ENCODE peak calls at places on chromosomes 4 and X, in seven cellular contexts. S is tibial nerve; V is activated B cell treated with CpG ODN at 0.5 μM for 24 hours; P is CD8-positive, alpha-beta T cell; T is GM10248; H is endothelial cell; L is right atrium auricular region. U is an unnamed sample.

GRCh38 chrX:108584617-108585211 is 145.1 kb downstream of the COL4A5 start:
- DNase-seq in S (no peak), V (no peak), P (no peak), T (peak), H (peak), L (no peak), U (peak)

GRCh38 chr4:6525474-6525873 is 49.5 kb upstream of the MAN2B2 start:
- DNase-seq in S (no peak), V (no peak), P (no peak), T (no peak), H (no peak), L (no peak), U (no peak)

GRCh38 chrX:2967998-2968909 is 38.1 kb upstream of the ARSH start:
- DNase-seq in S (peak), V (no peak), P (no peak), T (no peak), H (no peak), L (no peak), U (no peak)

GRCh38 chr4:137961051-137961438 is 281.1 kb downstream of the SLC7A11 start:
- DNase-seq in S (no peak), V (no peak), P (no peak), T (no peak), H (no peak), L (no peak), U (no peak)

GRCh38 chrX:10137516-10137915 is 19.3 kb upstream of the CLCN4 start:
- DNase-seq in S (no peak), V (no peak), P (no peak), T (no peak), H (no peak), L (no peak), U (no peak)

GRCh38 chr4:144650311-144650820 is 4.4 kb downstream of the HHIP start:
- DNase-seq in S (no peak), V (no peak), P (no peak), T (no peak), H (no peak), L (no peak), U (no peak)

GRCh38 chrX:129606918-129607317 is 47.8 kb downstream of the APLN start:
- DNase-seq in S (peak), V (no peak), P (peak), T (peak), H (peak), L (peak), U (peak)

GRCh38 chrX:13659057-13659456 is 6.1 kb downstream of the TCEANC start:
- DNase-seq in S (no peak), V (no peak), P (no peak), T (no peak), H (no peak), L (no peak), U (no peak)

GRCh38 chrX:97628807-97629596 is 745.3 kb downstream of the RPA4 start:
- DNase-seq in S (no peak), V (no peak), P (no peak), T (no peak), H (no peak), L (no peak), U (no peak)

GRCh38 chrX:1144293-1144692 is 68.2 kb downstream of the CRLF2 start:
- DNase-seq in S (no peak), V (no peak), P (no peak), T (no peak), H (no peak), L (no peak), U (no peak)

GRCh38 chr4:3746701-3747581 is 19.2 kb upstream of the ADRA2C start:
- DNase-seq in S (no peak), V (no peak), P (no peak), T (no peak), H (no peak), L (no peak), U (no peak)

GRCh38 chr4:101843054-101843453 is 52.5 kb downstream of the BANK1 start:
- DNase-seq in S (no peak), V (no peak), P (no peak), T (no peak), H (no peak), L (no peak), U (no peak)

GRCh38 chr4:168335621-168336020 is 17.1 kb upstream of the DDX60 start:
- DNase-seq in S (no peak), V (no peak), P (no peak), T (no peak), H (no peak), L (no peak), U (no peak)

GRCh38 chr4:1987296-1987695 is 21.5 kb downstream of the NELFA start:
- DNase-seq in S (no peak), V (no peak), P (no peak), T (no peak), H (no peak), L (no peak), U (no peak)

GRCh38 chr4:141721174-141721573 is 84.8 kb downstream of the IL15 start:
- DNase-seq in S (no peak), V (no peak), P (no peak), T (no peak), H (no peak), L (no peak), U (no peak)

GRCh38 chr4:57605374-57605773 is 495.2 kb upstream of the IGFBP7 start:
- DNase-seq in S (no peak), V (no peak), P (no peak), T (no peak), H (no peak), L (no peak), U (no peak)

GRCh38 chr4:40842725-40843401 is 93.1 kb downstream of the NSUN7 start:
- DNase-seq in S (no peak), V (no peak), P (no peak), T (no peak), H (no peak), L (no peak), U (no peak)

GRCh38 chr4:23337292-23337691 is 552.6 kb downstream of the PPARGC1A start:
- DNase-seq in S (no peak), V (no peak), P (no peak), T (no peak), H (no peak), L (no peak), U (no peak)

GRCh38 chrX:152639426-152639825 is 1.7 kb downstream of the GABRQ start:
- DNase-seq in S (no peak), V (no peak), P (no peak), T (no peak), H (no peak), L (no peak), U (no peak)

GRCh38 chr4:40453912-40454311 is 118.8 kb downstream of the CHRNA9 start:
- DNase-seq in S (no peak), V (no peak), P (no peak), T (no peak), H (no peak), L (no peak), U (no peak)

GRCh38 chr4:18366762-18367358 is 345.3 kb upstream of the LCORL start:
- DNase-seq in S (no peak), V (no peak), P (no peak), T (no peak), H (no peak), L (no peak), U (no peak)

GRCh38 chrX:119145241-119145653 is 17.6 kb upstream of the KIAA1210 start:
- DNase-seq in S (no peak), V (no peak), P (no peak), T (no peak), H (peak), L (no peak), U (no peak)
- TF ChIP-seq CTCF in S (peak), V (no peak), P (no peak), T (no peak), H (no peak), L (no peak), U (peak)

GRCh38 chrX:24024819-24025740 is 1.9 kb downstream of the KLHL15 start:
- DNase-seq in S (peak), V (peak), P (peak), T (peak), H (peak), L (peak), U (peak)
- TF ChIP-seq CTCF in S (peak), V (no peak), P (no peak), T (peak), H (peak), L (no peak), U (no peak)

GRCh38 chr4:184744251-184744650 is 10.4 kb upstream of the CENPU start:
- DNase-seq in S (no peak), V (no peak), P (no peak), T (no peak), H (no peak), L (no peak), U (no peak)

GRCh38 chr4:184745747-184746531 is 12.0 kb upstream of the CENPU start:
- DNase-seq in S (peak), V (peak), P (peak), T (peak), H (peak), L (peak), U (peak)

GRCh38 chr4:184746532-184746870 is 12.6 kb upstream of the CENPU start:
- DNase-seq in S (no peak), V (no peak), P (no peak), T (no peak), H (no peak), L (peak), U (no peak)

GRCh38 chr4:184740965-184741364 is 7.1 kb upstream of the CENPU start:
- DNase-seq in S (no peak), V (no peak), P (no peak), T (no peak), H (no peak), L (no peak), U (no peak)
- TF ChIP-seq CTCF in S (no peak), V (no peak), P (no peak), T (no peak), H (no peak), L (no peak), U (no peak)

DNA sequence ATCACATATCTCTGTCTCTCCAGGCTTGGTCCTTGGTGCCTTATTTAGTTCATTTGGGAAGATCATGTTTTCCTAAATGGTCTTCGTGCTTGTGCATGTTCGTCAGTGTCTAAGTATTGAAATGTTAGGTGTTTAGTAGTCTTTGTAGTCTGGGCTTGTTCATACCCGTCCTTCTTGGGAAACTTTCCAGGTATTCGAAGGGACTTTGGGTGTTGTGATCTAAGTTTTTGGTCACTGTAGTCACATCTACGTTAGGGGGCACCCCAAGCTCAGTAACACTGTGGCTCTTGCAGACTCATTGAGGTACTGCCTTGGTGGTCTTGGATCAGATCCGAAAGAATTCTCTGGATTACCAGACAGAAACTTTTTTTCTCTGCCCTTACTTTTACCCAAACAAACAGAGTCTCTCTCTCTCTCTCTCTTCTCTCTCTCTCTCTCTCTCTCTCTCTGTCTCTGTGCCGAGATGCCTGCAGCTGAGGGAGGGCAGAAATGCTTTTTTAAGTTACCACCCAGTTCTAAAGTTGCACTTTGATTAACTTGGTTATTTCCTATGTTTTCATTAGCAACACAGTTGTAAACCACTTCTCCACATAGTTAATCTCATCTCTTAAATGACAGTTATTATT is 67.6 kb upstream of the SLC7A3 start:
- DNase-seq in S (no peak), V (no peak), P (no peak), T (no peak), H (peak), L (no peak), U (no peak)
- TF ChIP-seq CTCF in S (peak), V (no peak), P (no peak), T (peak), H (no peak), L (no peak), U (peak)

GRCh38 chrX:41718481-41719245 is 5.3 kb upstream of the GPR82 start:
- DNase-seq in S (no peak), V (no peak), P (no peak), T (no peak), H (no peak), L (no peak), U (no peak)
- TF ChIP-seq CTCF in S (no peak), V (no peak), P (no peak), T (no peak), H (no peak), L (no peak), U (no peak)